ENCODE peak calls at places on chromosomes 4 and X, in eight cellular contexts. M is heart left ventricle, W is IMR-90, V is K562, A is testis, L is breast epithelium, I is A549, Z is thyroid gland. X is an unnamed sample.

GRCh38 chrX:132266583-132267355 is 47.5 kb upstream of the RAP2C start:
- DNase-seq in W (peak), Z (no peak), M (no peak), V (no peak), I (no peak), A (no peak), L (no peak), X (no peak)

GRCh38 chr4:84379881-84380618 is 119.0 kb downstream of the NKX6-1 start:
- DNase-seq in A (no peak), V (no peak), W (no peak), Z (no peak), I (peak), M (no peak), L (no peak), X (no peak)

GRCh38 chr4:128519163-128519810 is 231.7 kb upstream of the PGRMC2 start:
- DNase-seq in L (no peak), M (peak), V (no peak), I (no peak), Z (peak), A (no peak), W (peak), X (no peak)

GRCh38 chr4:80006935-80007744 is 65.9 kb downstream of the ANTXR2 start:
- DNase-seq in Z (no peak), V (peak), W (peak), A (no peak), I (no peak), M (no peak), L (no peak), X (no peak)

GRCh38 chr4:39823193-39823592 is 125.3 kb downstream of the UBE2K start:
- DNase-seq in W (peak), A (no peak), I (no peak), M (no peak), L (no peak), Z (no peak), V (no peak), X (no peak)

GRCh38 chr4:173171098-173171497 is 2.5 kb downstream of the GALNT7 start:
- DNase-seq in L (no peak), Z (no peak), A (no peak), V (peak), I (peak), W (peak), M (no peak), X (no peak)

GRCh38 chrX:19174401-19175025 is 52.2 kb upstream of the ADGRG2 start:
- DNase-seq in L (no peak), I (peak), Z (peak), M (no peak), W (peak), A (no peak), V (no peak), X (peak)

GRCh38 chr4:56475917-56476316 is 8.5 kb downstream of the SRP72 start:
- DNase-seq in I (no peak), M (no peak), A (no peak), Z (no peak), L (no peak), V (no peak), W (no peak), X (no peak)

GRCh38 chr4:185892165-185892564 is 80.2 kb upstream of the SORBS2 start:
- DNase-seq in V (no peak), W (no peak), A (no peak), L (no peak), M (no peak), Z (no peak), I (no peak), X (no peak)

GRCh38 chr4:6580353-6580752 is 5.4 kb downstream of the MAN2B2 start:
- DNase-seq in I (no peak), W (no peak), M (no peak), L (no peak), Z (no peak), V (no peak), A (no peak), X (no peak)
- TF ChIP-seq POLR2A in I (no peak), W (no peak), M (no peak), L (no peak), Z (no peak), V (no peak), A (no peak), X (no peak)

GRCh38 chr4:98995183-98996055 is at the start of gene METAP1:
- DNase-seq in A (peak), I (peak), M (peak), W (peak), L (peak), Z (peak), V (peak), X (peak)
- TF ChIP-seq POLR2A in A (no peak), I (peak), M (peak), W (peak), L (no peak), Z (peak), V (peak), X (peak)

DNA sequence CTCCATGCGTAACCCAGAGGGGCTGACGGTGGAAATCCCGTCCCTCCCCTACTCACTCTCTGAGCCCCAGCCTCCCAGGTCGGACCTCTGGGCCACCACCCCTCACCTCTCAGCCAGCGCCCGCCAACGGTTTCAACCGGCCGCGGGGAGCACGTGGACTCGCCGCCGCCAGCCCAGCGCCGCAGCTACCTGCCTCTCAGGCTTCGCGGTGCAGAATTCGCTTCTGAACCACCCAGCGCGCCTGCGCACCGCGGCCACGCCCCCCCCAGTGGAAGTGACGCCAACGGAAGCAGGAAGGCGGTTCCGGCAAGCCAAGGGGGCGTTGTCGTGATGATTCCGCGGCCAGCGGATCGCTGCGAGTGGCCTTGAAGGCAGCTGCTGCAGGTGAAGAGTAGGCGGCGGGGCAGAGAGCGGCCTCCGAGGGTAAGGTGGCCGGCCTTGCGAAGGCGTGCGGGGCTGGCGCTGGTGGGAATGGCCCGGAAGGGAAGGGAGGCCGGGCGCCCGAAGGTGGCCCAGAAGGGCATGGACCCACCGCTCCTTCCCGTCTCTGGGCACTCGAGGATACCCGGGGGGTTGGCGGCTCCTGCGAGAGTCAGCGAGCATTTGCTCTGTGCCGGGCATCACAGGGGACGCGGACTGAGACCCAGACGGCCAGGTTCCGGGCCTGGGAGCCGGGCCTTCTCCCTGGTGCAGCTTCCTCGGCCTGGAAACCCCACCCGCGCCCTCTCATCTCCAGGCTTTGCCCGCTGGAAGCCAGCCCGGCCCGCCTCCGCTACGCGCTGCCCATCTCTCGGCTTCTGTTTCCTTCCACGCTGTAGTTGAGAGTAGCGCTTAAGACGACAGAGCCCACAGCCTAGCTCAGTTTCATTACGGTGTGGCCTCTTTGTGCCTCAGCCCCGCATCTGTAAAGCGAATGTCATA is at the start of the genes LYAR and ZBTB49:
- DNase-seq in I (peak), W (peak), M (peak), L (peak), A (peak), V (peak), Z (peak), X (peak)
- TF ChIP-seq POLR2A in I (peak), W (no peak), M (no peak), L (no peak), A (peak), V (peak), Z (peak), X (peak)

DNA sequence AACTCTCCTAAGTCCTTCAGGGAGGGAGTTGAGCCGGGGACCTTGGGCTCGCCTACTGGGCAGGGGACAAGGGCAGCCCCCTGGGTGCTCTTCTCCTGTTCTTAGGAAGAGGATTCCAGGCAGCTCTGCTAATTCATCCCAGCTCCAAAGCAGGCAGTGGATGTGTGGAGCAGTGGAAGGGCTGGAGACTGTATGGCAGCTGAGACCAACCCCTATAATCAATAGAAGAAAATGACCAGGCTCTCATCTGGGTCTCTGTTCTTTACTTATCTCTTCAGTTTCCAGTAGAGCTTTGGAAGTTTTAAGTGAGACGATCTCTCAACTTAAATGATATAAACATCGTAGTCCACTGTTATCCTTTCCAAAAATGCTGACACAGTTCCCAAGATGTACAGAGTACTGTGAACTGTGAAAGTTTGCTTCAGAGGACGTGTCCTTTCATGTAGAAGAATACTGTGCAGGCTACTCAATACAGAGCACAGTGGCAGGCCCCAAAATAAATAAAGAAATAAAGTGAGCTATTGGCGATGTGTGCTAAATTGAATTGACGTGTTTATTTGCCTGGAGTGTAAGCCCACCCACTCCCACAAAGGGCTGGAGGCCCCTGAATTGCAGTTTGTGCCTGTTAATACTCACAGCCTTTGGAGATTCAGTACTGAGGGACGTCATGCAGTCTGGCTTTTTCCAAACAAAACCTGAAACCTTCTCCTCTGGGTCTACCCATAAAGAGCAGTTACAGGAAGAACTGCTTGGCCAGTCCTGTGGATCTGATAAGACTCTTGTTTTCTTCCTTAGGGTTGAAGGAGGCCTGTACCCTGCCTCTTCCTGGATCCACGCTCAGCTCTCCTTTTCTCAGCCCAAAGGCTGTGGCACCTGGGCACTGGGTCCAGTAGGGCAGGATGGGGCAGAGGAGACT is 66.2 kb downstream of the SOWAHB start:
- DNase-seq in M (no peak), Z (peak), V (no peak), W (peak), I (no peak), A (no peak), L (no peak), X (no peak)
- TF ChIP-seq POLR2A in M (no peak), Z (peak), V (no peak), W (no peak), I (no peak), A (no peak), L (no peak), X (no peak)

GRCh38 chr4:137676357-137676998 is 144.2 kb upstream of the PCDH18 start:
- DNase-seq in A (no peak), Z (no peak), V (no peak), W (no peak), I (no peak), L (no peak), M (no peak), X (no peak)
- TF ChIP-seq POLR2A in A (no peak), Z (no peak), V (no peak), W (no peak), I (no peak), L (no peak), M (no peak), X (no peak)

X was measured in H54.